ENCODE peak calls at places on chromosomes 16 and 17, in eight cellular contexts. V is brain microvascular endothelial cell, K is lung, W is tibial artery, G is fibroblast of lung, N is heart right ventricle, C is BJ, A is bronchial epithelial cell. U is an unnamed sample.

GRCh38 chr17:80259642-80260535 is 763 bp upstream of the RNF213 start:
- DNase-seq in V (peak; percentile 22), K (peak; percentile 63), W (peak; percentile 86), G (peak; percentile 68), N (peak; percentile 80), C (no peak), A (no peak), U (no peak)

GRCh38 chr17:47244697-47245096 is 8.9 kb upstream of the ITGB3 start:
- DNase-seq in V (no peak), K (no peak), W (no peak), G (no peak), N (no peak), C (no peak), A (no peak), U (no peak)

GRCh38 chr17:81489012-81489968 is 23.3 kb downstream of the ACTG1 start:
- DNase-seq in V (no peak), K (no peak), W (no peak), G (no peak), N (no peak), C (no peak), A (no peak), U (no peak)

GRCh38 chr16:27729516-27730304 is 179.8 kb downstream of the KATNIP start:
- DNase-seq in V (no peak), K (peak; percentile 32), W (no peak), G (peak; percentile 87), N (no peak), C (no peak), A (no peak), U (no peak)

GRCh38 chr16:74321356-74321755 is 24.7 kb downstream of the PSMD7 start:
- DNase-seq in V (no peak), K (no peak), W (no peak), G (no peak), N (no peak), C (no peak), A (no peak), U (no peak)

GRCh38 chr17:80187493-80187892 is 17.7 kb downstream of the CARD14 start:
- DNase-seq in V (no peak), K (peak; percentile 51), W (no peak), G (no peak), N (peak; percentile 72), C (no peak), A (peak; percentile 52), U (no peak)

GRCh38 chr17:4969551-4970231 is 2.1 kb upstream of the SPAG7 start:
- DNase-seq in V (no peak), K (no peak), W (no peak), G (peak; percentile 58), N (no peak), C (no peak), A (no peak), U (no peak)

GRCh38 chr17:47276444-47276843 is 22.8 kb downstream of the ITGB3 start:
- DNase-seq in V (no peak), K (no peak), W (no peak), G (no peak), N (no peak), C (no peak), A (no peak), U (no peak)

GRCh38 chr16:79169239-79169638 is 431.3 kb downstream of the MAF start:
- DNase-seq in V (peak; percentile 33), K (no peak), W (no peak), G (peak; percentile 0), N (no peak), C (no peak), A (no peak), U (no peak)

GRCh38 chr16:86120982-86121242 is 221.9 kb downstream of the IRF8 start:
- DNase-seq in V (no peak), K (no peak), W (no peak), G (no peak), N (no peak), C (no peak), A (no peak), U (no peak)

GRCh38 chr17:81396722-81397313 is 1.6 kb downstream of the BAHCC1 start:
- DNase-seq in V (no peak), K (no peak), W (no peak), G (peak; percentile 41), N (peak; percentile 67), C (no peak), A (no peak), U (no peak)

GRCh38 chr17:28475151-28475900 is 1.9 kb downstream of the SLC13A2 start:
- DNase-seq in V (no peak), K (no peak), W (peak; percentile 17), G (no peak), N (no peak), C (no peak), A (no peak), U (no peak)

GRCh38 chr17:47363171-47363570 is 39.4 kb downstream of the EFCAB13 start:
- DNase-seq in V (no peak), K (no peak), W (no peak), G (no peak), N (no peak), C (no peak), A (peak; percentile 47), U (no peak)

GRCh38 chr17:81868674-81869220 is 2.4 kb downstream of the ARHGDIA start:
- DNase-seq in V (peak; percentile 79), K (no peak), W (peak; percentile 73), G (peak; percentile 89), N (no peak), C (no peak), A (peak; percentile 54), U (no peak)

GRCh38 chr17:34728771-34729310 is 149.5 kb downstream of the TMEM132E start:
- DNase-seq in V (no peak), K (no peak), W (peak; percentile 44), G (no peak), N (no peak), C (no peak), A (no peak), U (peak; percentile 34)

GRCh38 chr17:73293480-73293911 is 18.3 kb downstream of the CDC42EP4 start:
- DNase-seq in V (peak; percentile 57), K (peak; percentile 84), W (peak; percentile 91), G (peak; percentile 86), N (no peak), C (peak; percentile 70), A (peak; percentile 75), U (no peak)

GRCh38 chr17:74354123-74354522 is 7.5 kb downstream of the BTBD17 start:
- DNase-seq in V (no peak), K (no peak), W (no peak), G (peak; percentile 7), N (peak; percentile 54), C (no peak), A (peak; percentile 23), U (no peak)

DNA sequence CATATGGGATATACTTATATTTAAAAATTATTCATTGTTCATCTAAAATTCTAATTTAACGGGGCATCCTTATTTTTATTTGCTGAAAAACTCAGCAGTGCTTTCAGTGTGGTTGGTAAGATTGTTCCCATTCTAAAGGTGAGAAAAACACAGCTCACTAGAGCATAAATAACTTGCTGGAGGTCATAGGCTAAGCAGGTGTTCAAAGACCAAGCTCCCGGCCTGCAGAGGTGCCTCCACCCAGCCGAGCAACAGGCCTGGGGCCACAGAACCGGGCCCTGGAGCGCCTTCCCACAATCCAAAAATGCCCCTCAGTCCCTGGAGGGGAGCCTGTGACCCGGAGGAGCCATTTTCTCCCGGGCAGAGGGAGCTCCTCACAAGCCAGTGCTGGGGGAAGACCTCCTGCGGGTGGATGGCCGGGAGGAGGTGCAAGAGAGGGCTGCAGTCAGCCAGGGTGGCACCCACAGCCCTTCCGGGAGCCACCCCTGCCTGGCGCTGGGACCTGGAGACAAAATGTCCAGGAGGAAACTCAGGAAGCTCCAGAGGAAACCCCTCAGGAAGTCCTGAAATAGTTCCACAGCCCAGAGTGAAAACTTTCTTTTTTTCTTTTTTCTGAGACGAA is 14.7 kb downstream of the ABR start:
- DNase-seq in V (no peak), K (no peak), W (no peak), G (no peak), N (peak; percentile 65), C (no peak), A (no peak), U (no peak)
- TF ChIP-seq CTCF in V (no peak), K (no peak), W (no peak), G (no peak), N (peak; percentile 32), C (no peak), A (no peak), U (no peak)

GRCh38 chr17:78403822-78404221 is 25.4 kb downstream of the PGS1 start:
- DNase-seq in V (no peak), K (no peak), W (no peak), G (no peak), N (peak; percentile 2), C (no peak), A (no peak), U (no peak)
- H3K36me3 ChIP-seq in V (peaks cover 53% of the 10 kb centered on the region), K (peaks cover 68% of the 10 kb centered on the region), W (peaks cover 82% of the 10 kb centered on the region), G (peaks cover 31% of the 10 kb centered on the region), N (peaks cover 92% of the 10 kb centered on the region), C (peaks cover 42% of the 10 kb centered on the region), A (peaks cover 27% of the 10 kb centered on the region), U (no peaks in the 10 kb centered on the region)

GRCh38 chr17:67359960-67360817 is 6.2 kb downstream of the PSMD12 start:
- DNase-seq in V (no peak), K (no peak), W (no peak), G (peak; percentile 30), N (no peak), C (no peak), A (no peak), U (no peak)
- TF ChIP-seq CTCF in V (peak; percentile 64), K (no peak), W (no peak), G (peak; percentile 46), N (no peak), C (peak; percentile 44), A (peak; percentile 29), U (no peak)

GRCh38 chr16:87417511-87417910 is 25.4 kb downstream of the MAP1LC3B start:
- DNase-seq in V (no peak), K (no peak), W (peak; percentile 53), G (no peak), N (no peak), C (no peak), A (no peak), U (no peak)

GRCh38 chr16:87418644-87419043 is 26.5 kb downstream of the MAP1LC3B start:
- DNase-seq in V (no peak), K (no peak), W (no peak), G (no peak), N (no peak), C (no peak), A (no peak), U (no peak)

GRCh38 chr16:87415441-87415840 is 23.3 kb downstream of the MAP1LC3B start:
- DNase-seq in V (no peak), K (no peak), W (peak; percentile 48), G (no peak), N (no peak), C (no peak), A (no peak), U (no peak)

GRCh38 chr16:87418216-87418615 is 26.1 kb downstream of the MAP1LC3B start:
- DNase-seq in V (no peak), K (no peak), W (no peak), G (no peak), N (no peak), C (no peak), A (no peak), U (no peak)

DNA sequence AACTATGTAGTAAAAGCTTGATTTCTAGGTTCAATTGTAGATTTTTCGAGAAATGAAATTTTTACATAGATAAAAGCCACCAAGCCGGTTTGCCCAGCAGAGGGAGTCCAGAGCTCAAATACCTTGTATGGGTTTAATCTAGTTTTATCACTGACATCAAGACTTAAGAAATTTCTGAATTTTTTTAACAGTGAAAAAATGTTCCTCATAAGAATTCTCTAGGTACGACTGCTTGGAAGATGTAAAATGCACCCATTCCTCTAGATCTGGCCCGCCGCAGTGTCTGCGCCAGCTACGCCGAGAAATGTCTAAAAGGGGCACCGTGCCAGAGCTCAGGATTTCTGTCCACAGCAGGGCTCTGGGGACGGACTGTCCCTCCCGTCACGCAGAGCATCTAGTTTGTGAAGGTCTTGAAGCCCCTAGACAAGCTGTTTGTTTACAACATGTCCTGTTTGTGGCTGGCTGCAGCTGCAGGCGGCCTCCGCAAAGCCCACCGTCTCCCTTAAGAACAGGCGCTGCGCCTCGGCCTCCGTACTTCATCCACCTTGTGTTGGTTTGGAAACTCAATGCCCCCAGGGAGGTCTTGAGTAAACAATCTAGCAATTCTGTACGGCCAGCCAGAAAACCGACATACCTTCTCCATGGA is 24.8 kb downstream of the MAP1LC3B start:
- DNase-seq in V (peak; percentile 57), K (no peak), W (peak; percentile 66), G (peak; percentile 46), N (no peak), C (no peak), A (peak; percentile 32), U (no peak)
- H3K36me3 ChIP-seq in V (peaks cover 28% of the 10 kb centered on the region), K (peaks cover 60% of the 10 kb centered on the region), W (peaks cover 94% of the 10 kb centered on the region), G (peaks cover 30% of the 10 kb centered on the region), N (peaks cover 100% of the 10 kb centered on the region), C (peaks cover 11% of the 10 kb centered on the region), A (peaks cover 15% of the 10 kb centered on the region), U (peaks cover 71% of the 10 kb centered on the region)

U was measured in vagina.